ENCODE peak calls at places on chromosome 5, in seven cellular contexts. X is non-pigmented ciliary epithelial cell, Z is NCI-H1417 treated with DMSO at 0.1 percent for 48 hours, K is transverse colon, U is GM13976, E is GDM1, L is anterior cingulate cortex. J is an unnamed sample.

GRCh38 chr5:172943906-172944305 is 15.3 kb upstream of the RPL26L1 start:
- DNase-seq in E (no peak), K (no peak), Z (no peak), X (no peak), L (no peak), U (no peak), J (no peak)

GRCh38 chr5:123505633-123506032 is 6.3 kb upstream of the CSNK1G3 start:
- DNase-seq in L (no peak), X (no peak), Z (no peak), K (peak), U (no peak), E (no peak), J (no peak)

GRCh38 chr5:166803058-166803457 is 1488.4 kb upstream of the WWC1 start:
- DNase-seq in L (no peak), Z (no peak), K (no peak), X (no peak), E (no peak), U (no peak), J (no peak)

GRCh38 chr5:59143926-59144333 is 561.1 kb downstream of the RAB3C start:
- DNase-seq in X (no peak), Z (no peak), K (no peak), U (peak), E (no peak), L (no peak), J (no peak)

GRCh38 chr5:35926389-35927051 is 11.9 kb downstream of the CAPSL start:
- DNase-seq in X (no peak), Z (peak), E (peak), K (peak), U (peak), L (peak), J (peak)

GRCh38 chr5:80246995-80247729 is 8.7 kb downstream of the SERINC5 start:
- DNase-seq in Z (peak), X (peak), L (no peak), E (no peak), U (peak), K (peak), J (peak)

GRCh38 chr5:76601470-76601869 is 21.7 kb downstream of the F2RL2 start:
- DNase-seq in U (peak), Z (no peak), E (peak), K (no peak), X (no peak), L (no peak), J (peak)

GRCh38 chr5:165370772-165371171 is 1865.4 kb downstream of the MAT2B start:
- DNase-seq in U (no peak), X (peak), E (no peak), K (no peak), L (no peak), Z (no peak), J (no peak)

GRCh38 chr5:128237504-128237903 is 153.9 kb downstream of the SLC12A2 start:
- DNase-seq in Z (no peak), X (no peak), K (no peak), E (no peak), L (no peak), U (no peak), J (no peak)

GRCh38 chr5:172929371-172929838 is 29.8 kb upstream of the RPL26L1 start:
- DNase-seq in E (no peak), K (no peak), Z (no peak), L (no peak), U (no peak), X (peak), J (no peak)

GRCh38 chr5:88256872-88257271 is 11.8 kb downstream of the TMEM161B start:
- DNase-seq in U (no peak), Z (no peak), E (no peak), X (no peak), K (no peak), L (no peak), J (no peak)

GRCh38 chr5:71658916-71659661 is 60.0 kb upstream of the CARTPT start:
- DNase-seq in Z (no peak), E (no peak), L (no peak), K (no peak), X (no peak), U (no peak), J (no peak)

GRCh38 chr5:138953370-138954256 is 78.5 kb upstream of the LRRTM2 start:
- DNase-seq in L (peak), X (no peak), U (peak), K (peak), Z (no peak), E (peak), J (peak)

GRCh38 chr5:17374157-17374556 is 123.9 kb upstream of the TAF11L2 start:
- DNase-seq in K (no peak), Z (no peak), E (no peak), U (no peak), L (no peak), X (no peak), J (no peak)

GRCh38 chr5:80990527-80990926 is 30.4 kb downstream of the RASGRF2 start:
- DNase-seq in L (no peak), Z (no peak), E (no peak), X (no peak), K (no peak), U (no peak), J (no peak)

GRCh38 chr5:132070460-132071337 is 2.9 kb upstream of the CSF2 start:
- DNase-seq in K (no peak), U (peak), E (no peak), X (no peak), Z (no peak), L (no peak), J (no peak)

GRCh38 chr5:757931-758697 is 26.4 kb downstream of the ZDHHC11B start:
- DNase-seq in E (no peak), X (no peak), U (peak), Z (peak), L (no peak), K (peak), J (peak)

GRCh38 chr5:154237376-154237743 is 46.8 kb downstream of the GALNT10 start:
- DNase-seq in X (no peak), U (no peak), Z (no peak), K (no peak), L (no peak), E (no peak), J (no peak)

GRCh38 chr5:128586848-128587247 is 48.8 kb upstream of the FBN2 start:
- DNase-seq in L (no peak), U (no peak), Z (no peak), E (no peak), X (no peak), K (no peak), J (no peak)

GRCh38 chr5:135830384-135831275 is 3.8 kb upstream of the SLC25A48 start:
- DNase-seq in U (no peak), L (no peak), X (no peak), E (no peak), K (no peak), Z (no peak), J (no peak)

GRCh38 chr5:5422819-5423515 is 490 bp downstream of the ICE1 start:
- DNase-seq in L (no peak), U (no peak), X (no peak), Z (no peak), K (no peak), E (no peak), J (no peak)

GRCh38 chr5:10289353-10289752 is 18.3 kb downstream of the CMBL start:
- DNase-seq in E (no peak), U (no peak), K (peak), Z (no peak), L (no peak), X (no peak), J (peak)

GRCh38 chr5:39426136-39426535 is 1.4 kb upstream of the DAB2 start:
- DNase-seq in K (no peak), L (no peak), Z (no peak), U (no peak), E (no peak), X (no peak), J (no peak)

J was measured in NCI-H510A treated with DMSO at 0.1 percent for 48 hours.